ENCODE peak calls at places on chromosome 1, in four cellular contexts. One of them, this sample, is unnamed.

GRCh38 chr1:11845641-11846335 is 1.8 kb downstream of the NPPA start:
- DNase-seq in HCT116: no peak
- DNase-seq in K562: peak; percentile 73
- DNase-seq in transverse colon: no peak
- DNase-seq in this sample: no peak

GRCh38 chr1:12078575-12078937 is 15.5 kb downstream of the TNFRSF8 start:
- DNase-seq in transverse colon: no peak
- DNase-seq in K562: no peak
- DNase-seq in HCT116: no peak
- DNase-seq in this sample: no peak

GRCh38 chr1:76929136-76929535 is 61.9 kb downstream of the ST6GALNAC5 start:
- DNase-seq in HCT116: no peak
- DNase-seq in K562: no peak
- DNase-seq in transverse colon: no peak
- DNase-seq in this sample: no peak

GRCh38 chr1:3481836-3482589 is 27.5 kb downstream of the ARHGEF16 start:
- DNase-seq in transverse colon: peak; percentile 40
- DNase-seq in HCT116: peak; percentile 42
- DNase-seq in K562: peak; percentile 24
- DNase-seq in this sample: peak; percentile 78

GRCh38 chr1:12215562-12215961 is 14.3 kb upstream of the VPS13D start:
- DNase-seq in HCT116: no peak
- DNase-seq in transverse colon: no peak
- DNase-seq in K562: peak; percentile 38
- DNase-seq in this sample: no peak

GRCh38 chr1:225526878-225527277 is 99.0 kb upstream of the LBR start:
- DNase-seq in K562: no peak
- DNase-seq in transverse colon: no peak
- DNase-seq in HCT116: no peak
- DNase-seq in this sample: no peak

GRCh38 chr1:115356356-115356755 is 18.3 kb upstream of the NGF start:
- DNase-seq in K562: no peak
- DNase-seq in transverse colon: no peak
- DNase-seq in HCT116: no peak
- DNase-seq in this sample: no peak

GRCh38 chr1:48697066-48697707 is 79.5 kb downstream of the BEND5 start:
- DNase-seq in K562: peak; percentile 65
- DNase-seq in transverse colon: peak; percentile 63
- DNase-seq in HCT116: peak; percentile 18
- DNase-seq in this sample: peak; percentile 50

GRCh38 chr1:61368366-61368765 is 286.0 kb downstream of the NFIA start:
- DNase-seq in K562: no peak
- DNase-seq in HCT116: no peak
- DNase-seq in transverse colon: no peak
- DNase-seq in this sample: no peak

GRCh38 chr1:3596663-3597598 is 14.4 kb downstream of the MEGF6 start:
- DNase-seq in HCT116: no peak
- DNase-seq in transverse colon: no peak
- DNase-seq in K562: no peak
- DNase-seq in this sample: no peak

GRCh38 chr1:50080904-50081586 is 27.7 kb upstream of the ELAVL4 start:
- DNase-seq in HCT116: no peak
- DNase-seq in transverse colon: no peak
- DNase-seq in K562: peak; percentile 6
- DNase-seq in this sample: no peak

GRCh38 chr1:185972096-185972875 is 238.1 kb downstream of the HMCN1 start:
- DNase-seq in K562: no peak
- DNase-seq in HCT116: no peak
- DNase-seq in transverse colon: no peak
- DNase-seq in this sample: no peak

GRCh38 chr1:98172022-98172421 is 251.2 kb upstream of the DPYD start:
- DNase-seq in K562: no peak
- DNase-seq in HCT116: no peak
- DNase-seq in transverse colon: no peak
- DNase-seq in this sample: no peak

GRCh38 chr1:25006770-25007169 is 76.7 kb upstream of the RUNX3 start:
- DNase-seq in transverse colon: no peak
- DNase-seq in K562: no peak
- DNase-seq in HCT116: no peak
- DNase-seq in this sample: no peak

GRCh38 chr1:3584915-3585314 is 26.4 kb downstream of the MEGF6 start:
- DNase-seq in transverse colon: no peak
- DNase-seq in HCT116: no peak
- DNase-seq in K562: no peak
- DNase-seq in this sample: no peak

GRCh38 chr1:109547412-109548320 is 749 bp upstream of the GNAI3 start:
- DNase-seq in HCT116: no peak
- DNase-seq in transverse colon: peak; percentile 47
- DNase-seq in K562: peak; percentile 59
- DNase-seq in this sample: no peak

GRCh38 chr1:112444269-112444668 is 48.3 kb downstream of the CTTNBP2NL start:
- DNase-seq in K562: no peak
- DNase-seq in transverse colon: no peak
- DNase-seq in HCT116: no peak
- DNase-seq in this sample: no peak

GRCh38 chr1:197200468-197200899 is 54.0 kb upstream of the ASPM start:
- DNase-seq in K562: peak; percentile 52
- DNase-seq in transverse colon: no peak
- DNase-seq in HCT116: no peak
- DNase-seq in this sample: no peak

GRCh38 chr1:245648749-245649517 is 494.1 kb downstream of the KIF26B start:
- DNase-seq in HCT116: no peak
- DNase-seq in K562: no peak
- DNase-seq in transverse colon: no peak
- DNase-seq in this sample: no peak

GRCh38 chr1:245650441-245650840 is 495.7 kb downstream of the KIF26B start:
- DNase-seq in transverse colon: no peak
- DNase-seq in K562: no peak
- DNase-seq in HCT116: no peak
- DNase-seq in this sample: no peak

GRCh38 chr1:245645406-245645805 is 490.6 kb downstream of the KIF26B start:
- DNase-seq in HCT116: no peak
- DNase-seq in K562: no peak
- DNase-seq in transverse colon: no peak
- DNase-seq in this sample: no peak

GRCh38 chr1:245641384-245641783 is 486.6 kb downstream of the KIF26B start:
- DNase-seq in K562: no peak
- DNase-seq in HCT116: no peak
- DNase-seq in transverse colon: no peak
- DNase-seq in this sample: no peak

GRCh38 chr1:245645894-245646293 is 491.1 kb downstream of the KIF26B start:
- DNase-seq in HCT116: no peak
- DNase-seq in K562: no peak
- DNase-seq in transverse colon: no peak
- DNase-seq in this sample: no peak
- TF ChIP-seq POLR2AphosphoS5 in HCT116: no peak
- TF ChIP-seq POLR2AphosphoS5 in K562: no peak
- TF ChIP-seq POLR2AphosphoS5 in transverse colon: no peak
- TF ChIP-seq POLR2AphosphoS5 in this sample: no peak

GRCh38 chr1:30757196-30757949 is at the start of gene LAPTM5:
- DNase-seq in HCT116: no peak
- DNase-seq in transverse colon: peak; percentile 72
- DNase-seq in K562: no peak
- DNase-seq in this sample: no peak
- TF ChIP-seq POLR2A in HCT116: no peak
- TF ChIP-seq POLR2A in transverse colon: peak; percentile 74
- TF ChIP-seq POLR2A in K562: no peak
- TF ChIP-seq POLR2A in this sample: no peak

DNA sequence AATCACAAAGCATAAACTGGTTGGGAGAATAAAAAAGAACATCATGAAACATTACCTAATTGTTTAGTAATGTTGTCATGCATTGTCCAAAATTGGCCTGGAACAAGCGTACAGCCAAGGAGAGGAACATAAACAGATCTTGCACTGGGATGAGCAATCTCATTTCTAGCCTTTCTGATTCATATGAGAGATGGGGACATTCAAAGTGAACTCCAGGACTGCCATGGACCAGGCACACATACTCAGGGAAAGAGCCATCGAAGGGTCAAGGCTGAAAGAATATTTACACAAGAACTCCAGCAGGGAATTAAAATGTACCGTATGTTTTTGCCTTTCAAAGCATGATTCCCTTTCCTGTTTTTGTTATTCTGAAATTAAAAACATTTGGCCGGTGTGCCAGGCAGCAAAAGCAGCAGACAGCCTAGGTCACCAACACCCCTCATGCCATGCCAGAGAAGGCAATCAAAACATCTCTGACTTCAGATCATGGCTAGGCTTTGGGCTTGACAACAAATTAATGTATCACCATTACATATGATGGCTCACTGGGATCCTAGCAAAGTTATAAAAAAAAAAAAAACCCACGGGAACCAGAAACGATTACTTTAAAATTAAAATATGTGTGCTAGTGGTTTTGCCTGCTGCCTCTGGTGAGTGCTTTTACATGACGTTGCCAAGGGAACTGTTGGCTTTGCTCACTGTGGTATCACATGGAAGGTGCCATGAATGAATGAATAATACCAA is 159.8 kb downstream of the TGFBR3 start:
- DNase-seq in transverse colon: peak; percentile 17
- DNase-seq in K562: no peak
- DNase-seq in HCT116: no peak
- DNase-seq in this sample: peak; percentile 44
- TF ChIP-seq POLR2AphosphoS5 in transverse colon: peak; percentile 88
- TF ChIP-seq POLR2AphosphoS5 in K562: no peak
- TF ChIP-seq POLR2AphosphoS5 in HCT116: no peak
- TF ChIP-seq POLR2AphosphoS5 in this sample: peak; percentile 78

GRCh38 chr1:9723068-9723805 is 71.7 kb downstream of the PIK3CD start:
- DNase-seq in HCT116: no peak
- DNase-seq in transverse colon: no peak
- DNase-seq in K562: no peak
- DNase-seq in this sample: no peak

GRCh38 chr1:9726406-9726805 is 74.9 kb downstream of the PIK3CD start:
- DNase-seq in HCT116: no peak
- DNase-seq in transverse colon: no peak
- DNase-seq in K562: no peak
- DNase-seq in this sample: no peak

GRCh38 chr1:9726905-9727595 is 75.5 kb downstream of the PIK3CD start:
- DNase-seq in HCT116: no peak
- DNase-seq in K562: no peak
- DNase-seq in transverse colon: no peak
- DNase-seq in this sample: no peak

GRCh38 chr1:9723926-9724325 is 72.4 kb downstream of the PIK3CD start:
- DNase-seq in transverse colon: no peak
- DNase-seq in HCT116: no peak
- DNase-seq in K562: no peak
- DNase-seq in this sample: no peak

GRCh38 chr1:9724706-9725476 is 73.4 kb downstream of the PIK3CD start:
- DNase-seq in HCT116: peak; percentile 33
- DNase-seq in transverse colon: peak; percentile 65
- DNase-seq in K562: peak; percentile 89
- DNase-seq in this sample: no peak
- TF ChIP-seq POLR2A in HCT116: no peak
- TF ChIP-seq POLR2A in transverse colon: no peak
- TF ChIP-seq POLR2A in K562: no peak
- TF ChIP-seq POLR2A in this sample: no peak

DNA sequence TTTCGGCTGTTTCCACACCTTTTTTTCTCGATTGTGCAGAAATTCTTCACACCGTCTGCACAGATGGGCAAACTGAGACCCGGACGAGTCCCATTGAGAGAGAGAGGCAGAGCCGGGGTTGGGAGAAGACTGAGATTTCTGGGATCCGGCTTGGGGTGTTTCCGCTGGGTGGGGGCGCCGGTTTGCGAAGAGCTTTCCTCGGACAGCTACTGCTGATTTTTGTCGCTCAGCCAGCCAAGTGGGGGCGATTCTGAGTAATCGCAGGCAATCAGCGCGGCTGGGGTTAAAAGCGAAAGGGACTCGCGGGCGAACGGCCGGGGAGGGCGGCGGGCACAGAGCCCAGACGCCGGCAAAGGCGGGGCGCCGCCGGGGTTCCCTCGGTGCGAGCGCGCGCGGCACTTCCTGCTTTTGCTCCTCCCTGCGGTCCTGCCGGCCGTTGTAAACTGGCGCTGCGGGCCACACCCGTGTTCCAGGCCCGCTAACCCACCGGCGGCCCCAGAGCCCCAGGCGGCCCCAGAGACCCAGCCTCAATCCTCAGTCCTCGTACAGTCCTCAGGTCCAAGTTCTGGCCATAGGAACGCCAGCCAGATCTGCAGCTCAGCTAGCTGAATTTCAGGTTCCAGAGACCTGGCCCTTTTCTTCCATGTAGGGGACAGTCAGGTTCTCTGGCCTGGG is 32.4 kb upstream of the JUN start:
- DNase-seq in transverse colon: peak; percentile 96
- DNase-seq in HCT116: peak; percentile 51
- DNase-seq in K562: peak; percentile 90
- DNase-seq in this sample: peak; percentile 77
- TF ChIP-seq POLR2AphosphoS5 in transverse colon: peak; percentile 80
- TF ChIP-seq POLR2AphosphoS5 in HCT116: peak; percentile 71
- TF ChIP-seq POLR2AphosphoS5 in K562: peak; percentile 59
- TF ChIP-seq POLR2AphosphoS5 in this sample: peak; percentile 55

DNA sequence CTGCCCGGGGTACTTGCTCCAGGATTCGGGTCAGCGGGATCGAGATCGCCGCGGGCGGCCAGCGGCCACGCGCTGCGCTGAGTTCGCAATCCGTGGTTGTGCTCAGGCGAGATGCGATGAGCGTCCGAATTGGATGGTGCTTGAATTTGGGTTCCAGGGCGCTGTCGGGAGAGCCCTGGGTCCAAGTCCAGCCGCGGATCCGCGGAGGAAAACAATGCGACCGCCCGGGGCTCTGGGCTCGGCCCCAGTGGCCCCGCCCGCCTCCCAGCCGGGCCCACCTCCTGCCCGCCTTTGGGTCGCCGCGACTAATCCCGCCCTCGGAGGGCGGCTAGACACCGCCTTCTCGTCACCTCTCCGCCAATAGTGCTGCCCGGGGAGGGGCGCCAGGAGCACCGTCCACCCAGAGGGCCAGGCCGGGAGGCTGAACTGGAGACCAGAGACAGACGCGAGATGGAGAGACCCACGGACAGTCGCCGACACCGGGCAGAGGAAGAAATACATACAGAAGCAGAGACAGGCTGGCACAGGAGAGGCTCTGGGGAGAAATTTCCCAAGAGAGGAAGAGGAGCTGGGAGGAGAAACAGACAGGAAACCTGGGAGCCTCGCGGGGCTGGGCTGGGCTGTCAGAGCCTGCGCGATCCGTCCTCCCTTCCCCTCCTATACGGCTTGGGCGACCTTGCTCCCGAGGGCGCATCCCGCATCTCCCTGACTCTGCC is at the start of gene SEMA6C:
- DNase-seq in HCT116: peak; percentile 65
- DNase-seq in K562: peak; percentile 95
- DNase-seq in transverse colon: peak; percentile 95
- DNase-seq in this sample: peak; percentile 87
- TF ChIP-seq POLR2A in HCT116: no peak
- TF ChIP-seq POLR2A in K562: peak; percentile 71
- TF ChIP-seq POLR2A in transverse colon: peak; percentile 54
- TF ChIP-seq POLR2A in this sample: peak; percentile 59

This sample was measured in breast epithelium.